ENCODE peak calls at places on chromosomes 3 and 15, in six cellular contexts. N is HL-60, S is SK-N-SH, W is dorsolateral prefrontal cortex, O is body of pancreas, H is tibial artery. E is an unnamed sample.

GRCh38 chr3:140219923-140220452 is 285.0 kb downstream of the CLSTN2 start:
- DNase-seq in N (no peak), S (no peak), W (no peak), O (peak; percentile 48), H (no peak), E (no peak)

GRCh38 chr3:184428561-184429175 is 48.8 kb downstream of the CHRD start:
- DNase-seq in N (no peak), S (no peak), W (no peak), O (no peak), H (peak; percentile 29), E (no peak)

GRCh38 chr15:101169457-101170071 is 82.3 kb downstream of the CHSY1 start:
- DNase-seq in N (no peak), S (no peak), W (no peak), O (no peak), H (no peak), E (no peak)

GRCh38 chr15:39597751-39598185 is 16.9 kb downstream of the THBS1 start:
- DNase-seq in N (no peak), S (no peak), W (no peak), O (no peak), H (no peak), E (no peak)

GRCh38 chr3:9500108-9501050 is 53.2 kb downstream of the LHFPL4 start:
- DNase-seq in N (peak; percentile 24), S (peak; percentile 81), W (no peak), O (peak; percentile 61), H (no peak), E (peak; percentile 67)

GRCh38 chr3:188749010-188749617 is 422.7 kb upstream of the TPRG1 start:
- DNase-seq in N (peak; percentile 18), S (peak; percentile 5), W (no peak), O (peak; percentile 51), H (no peak), E (no peak)

GRCh38 chr15:34114215-34114614 is 12.3 kb downstream of the PGBD4 start:
- DNase-seq in N (no peak), S (no peak), W (no peak), O (no peak), H (no peak), E (no peak)

GRCh38 chr15:99732711-99733267 is 448 bp downstream of the LYSMD4 start:
- DNase-seq in N (peak; percentile 28), S (peak; percentile 57), W (no peak), O (peak; percentile 28), H (no peak), E (no peak)

GRCh38 chr15:37764733-37765191 is 169.7 kb upstream of the TMCO5A start:
- DNase-seq in N (peak; percentile 10), S (peak; percentile 34), W (no peak), O (peak; percentile 65), H (no peak), E (no peak)

GRCh38 chr3:149150436-149150835 is 21.0 kb downstream of the HPS3 start:
- DNase-seq in N (no peak), S (no peak), W (no peak), O (no peak), H (no peak), E (no peak)

GRCh38 chr3:127718244-127718915 is 45.6 kb downstream of the ABTB1 start:
- DNase-seq in N (no peak), S (no peak), W (no peak), O (no peak), H (peak; percentile 53), E (no peak)

GRCh38 chr15:22227961-22228762 is 147.8 kb downstream of the OR4M2 start:
- DNase-seq in N (no peak), S (no peak), W (no peak), O (no peak), H (no peak), E (no peak)

GRCh38 chr15:83115831-83116565 is 8.6 kb downstream of the TM6SF1 start:
- DNase-seq in N (no peak), S (no peak), W (no peak), O (no peak), H (no peak), E (no peak)

GRCh38 chr3:190414297-190414696 is 26.3 kb downstream of the CLDN16 start:
- DNase-seq in N (no peak), S (no peak), W (no peak), O (no peak), H (no peak), E (no peak)
- TF ChIP-seq CTCF in N (no peak), S (no peak), W (no peak), O (no peak), H (no peak), E (no peak)

GRCh38 chr15:74523982-74524381 is 17.0 kb upstream of the ARID3B start:
- DNase-seq in N (no peak), S (no peak), W (no peak), O (no peak), H (no peak), E (no peak)
- H3K27ac ChIP-seq in N (no peak overlapping the region), S (no peak overlapping the region), W (no peak overlapping the region), O (no peak overlapping the region), H (no peak overlapping the region), E (no peak overlapping the region)

GRCh38 chr15:44195151-44195740 is at the start of gene FRMD5:
- DNase-seq in N (no peak), S (peak; percentile 98), W (peak; percentile 92), O (peak; percentile 90), H (peak; percentile 82), E (peak; percentile 86)
- H3K4me3 ChIP-seq in N (peak within 1 kb of the TSS; percentile 19), S (peak within 1 kb of the TSS; percentile 84), W (peak within 1 kb of the TSS; percentile 85), O (peak within 1 kb of the TSS; percentile 63), H (peak within 1 kb of the TSS; percentile 58), E (peak within 1 kb of the TSS; percentile 52)

DNA sequence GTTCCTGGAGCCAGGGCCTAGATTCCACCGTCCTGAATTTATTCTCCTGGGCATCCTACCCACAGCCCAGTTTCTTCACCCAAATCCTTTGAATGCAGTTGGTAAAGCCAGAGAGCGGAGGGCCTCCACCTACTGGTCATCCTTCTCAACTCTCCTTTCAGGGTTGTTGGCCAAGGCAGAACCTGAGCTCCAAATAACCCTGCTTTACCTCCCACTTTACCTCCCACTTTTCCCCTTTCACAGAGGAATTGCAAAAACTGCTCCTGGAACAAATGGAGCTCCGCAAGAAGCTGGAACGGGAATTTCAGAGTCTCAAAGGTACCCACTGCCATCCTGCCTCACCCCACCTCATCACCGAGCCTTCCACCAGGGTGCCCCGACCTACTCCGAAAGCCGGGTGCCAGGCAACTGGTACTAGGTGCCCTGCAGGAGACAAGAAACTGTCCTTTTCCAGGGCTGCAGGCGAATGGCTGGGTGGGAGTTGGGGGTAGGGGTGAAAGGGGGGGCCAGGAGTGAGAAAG is 6.8 kb downstream of the SKOR1 start:
- DNase-seq in N (no peak), S (peak; percentile 60), W (no peak), O (no peak), H (peak; percentile 34), E (no peak)
- TF ChIP-seq CTCF in N (no peak), S (peak; percentile 43), W (no peak), O (no peak), H (no peak), E (no peak)

GRCh38 chr3:58082047-58082446 is 73.8 kb downstream of the FLNB start:
- DNase-seq in N (no peak), S (no peak), W (no peak), O (no peak), H (no peak), E (no peak)
- H3K27ac ChIP-seq in N (no peak overlapping the region), S (no peak overlapping the region), W (peak overlapping the region; percentile 4), O (no peak overlapping the region), H (peak overlapping the region; percentile 0), E (no peak overlapping the region)

E was measured in lower lobe of right lung.